ENCODE peak calls at places on chromosomes 2 and 18, in eight cellular contexts. S, Z, B, K, G, M, I and W are unnamed samples.

GRCh38 chr2:19574788-19575260 is 216.4 kb upstream of the OSR1 start:
- DNase-seq in S (no peak), Z (no peak), B (peak), K (no peak), G (peak), M (peak), I (no peak), W (no peak)

GRCh38 chr2:233430091-233430490 is 75.8 kb downstream of the DGKD start:
- DNase-seq in S (no peak), Z (no peak), B (no peak), K (no peak), G (no peak), M (no peak), I (no peak), W (no peak)

GRCh38 chr2:67159929-67160328 is 237.2 kb upstream of the ETAA1 start:
- DNase-seq in S (no peak), Z (no peak), B (no peak), K (no peak), G (no peak), M (no peak), I (no peak), W (no peak)

GRCh38 chr2:143632751-143633374 is 503.6 kb downstream of the ARHGAP15 start:
- DNase-seq in S (no peak), Z (no peak), B (no peak), K (no peak), G (no peak), M (no peak), I (no peak), W (no peak)

GRCh38 chr2:120175000-120175581 is 48.1 kb downstream of the TMEM185B start:
- DNase-seq in S (no peak), Z (no peak), B (no peak), K (peak), G (no peak), M (no peak), I (peak), W (no peak)

GRCh38 chr18:79683626-79684282 is 4.2 kb downstream of the CTDP1 start:
- DNase-seq in S (no peak), Z (no peak), B (no peak), K (no peak), G (no peak), M (no peak), I (no peak), W (peak)

GRCh38 chr2:127506502-127506901 is 19.8 kb downstream of the IWS1 start:
- DNase-seq in S (no peak), Z (no peak), B (no peak), K (no peak), G (no peak), M (no peak), I (no peak), W (no peak)

GRCh38 chr2:216698895-216699294 is 3.5 kb upstream of the IGFBP5 start:
- DNase-seq in S (no peak), Z (no peak), B (no peak), K (peak), G (no peak), M (no peak), I (peak), W (no peak)

GRCh38 chr2:86049529-86049928 is 56.2 kb downstream of the POLR1A start:
- DNase-seq in S (no peak), Z (no peak), B (peak), K (no peak), G (no peak), M (no peak), I (no peak), W (no peak)

GRCh38 chr2:126446106-126446695 is 209.8 kb upstream of the GYPC start:
- DNase-seq in S (no peak), Z (no peak), B (no peak), K (no peak), G (no peak), M (no peak), I (no peak), W (no peak)

GRCh38 chr2:105262662-105263091 is 21.1 kb downstream of the GPR45 start:
- DNase-seq in S (no peak), Z (no peak), B (no peak), K (no peak), G (no peak), M (no peak), I (no peak), W (no peak)

GRCh38 chr2:191165190-191165643 is 14.4 kb upstream of the STAT4 start:
- DNase-seq in S (no peak), Z (no peak), B (no peak), K (peak), G (no peak), M (no peak), I (peak), W (no peak)

GRCh38 chr2:157897106-157897971 is 21.2 kb upstream of the ACVR1 start:
- DNase-seq in S (no peak), Z (no peak), B (no peak), K (no peak), G (no peak), M (no peak), I (no peak), W (no peak)

GRCh38 chr2:71792926-71793761 is 339.8 kb downstream of the DYSF start:
- DNase-seq in S (no peak), Z (no peak), B (no peak), K (peak), G (no peak), M (no peak), I (no peak), W (peak)

GRCh38 chr2:119225084-119225864 is 1.6 kb downstream of the STEAP3 start:
- DNase-seq in S (peak), Z (no peak), B (no peak), K (no peak), G (peak), M (no peak), I (no peak), W (no peak)

GRCh38 chr2:125696573-125696972 is 959.4 kb upstream of the GYPC start:
- DNase-seq in S (no peak), Z (no peak), B (peak), K (peak), G (peak), M (no peak), I (no peak), W (no peak)

GRCh38 chr2:237157551-237158102 is 71.9 kb downstream of the COPS8 start:
- DNase-seq in S (no peak), Z (no peak), B (no peak), K (no peak), G (no peak), M (no peak), I (no peak), W (no peak)

GRCh38 chr18:41060967-41061366 is 894.1 kb upstream of the PIK3C3 start:
- DNase-seq in S (no peak), Z (no peak), B (no peak), K (no peak), G (no peak), M (no peak), I (no peak), W (no peak)

GRCh38 chr2:206798009-206798408 is 32.6 kb downstream of the FASTKD2 start:
- DNase-seq in S (no peak), Z (no peak), B (no peak), K (no peak), G (no peak), M (no peak), I (no peak), W (no peak)

GRCh38 chr2:222000326-222000725 is 298.5 kb downstream of the PAX3 start:
- DNase-seq in S (no peak), Z (no peak), B (no peak), K (no peak), G (no peak), M (no peak), I (no peak), W (no peak)

GRCh38 chr2:10911291-10912075 is at the start of gene KCNF1:
- DNase-seq in S (no peak), Z (no peak), B (peak), K (no peak), G (no peak), M (no peak), I (no peak), W (peak)

GRCh38 chr2:235936493-235936892 is 231.7 kb downstream of the GBX2 start:
- DNase-seq in S (peak), Z (no peak), B (peak), K (no peak), G (no peak), M (no peak), I (no peak), W (no peak)

GRCh38 chr2:199572571-199572970 is 114.8 kb upstream of the SATB2 start:
- DNase-seq in S (no peak), Z (no peak), B (no peak), K (no peak), G (no peak), M (no peak), I (no peak), W (no peak)

GRCh38 chr2:136286423-136286822 is 168.5 kb upstream of the CXCR4 start:
- DNase-seq in S (no peak), Z (no peak), B (no peak), K (no peak), G (no peak), M (no peak), I (no peak), W (no peak)

GRCh38 chr2:236849940-236850339 is 235.7 kb upstream of the COPS8 start:
- DNase-seq in S (no peak), Z (no peak), B (no peak), K (no peak), G (no peak), M (no peak), I (no peak), W (no peak)

GRCh38 chr2:18132697-18133096 is 254.2 kb downstream of the KCNS3 start:
- DNase-seq in S (no peak), Z (no peak), B (no peak), K (no peak), G (no peak), M (no peak), I (no peak), W (no peak)

DNA sequence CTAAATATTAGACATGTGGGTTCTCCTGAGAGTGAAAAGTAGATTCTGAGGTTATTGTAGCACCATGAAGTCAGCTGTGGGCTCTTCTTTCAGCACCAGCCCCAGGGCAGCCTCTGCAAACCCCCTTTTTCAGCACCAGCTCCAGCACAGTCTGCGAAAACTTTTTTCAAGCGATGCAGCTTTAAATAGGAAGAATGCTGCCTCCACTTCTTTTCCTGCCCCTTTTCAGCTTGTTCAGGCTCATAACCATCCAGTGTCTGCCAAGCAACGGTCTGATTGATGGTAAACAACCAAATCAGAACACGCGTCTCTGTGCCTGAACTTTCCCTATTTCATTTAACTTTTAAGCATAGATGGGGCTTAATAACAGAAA is at the start of gene COL5A2:
- DNase-seq in S (no peak), Z (no peak), B (no peak), K (no peak), G (peak), M (peak), I (no peak), W (no peak)
- TF ChIP-seq POLR2AphosphoS5 in S (peak), Z (no peak), B (no peak), K (no peak), G (peak), M (no peak), I (peak), W (no peak)

GRCh38 chr2:195363496-195363895 is 293.5 kb upstream of the SLC39A10 start:
- DNase-seq in S (no peak), Z (no peak), B (no peak), K (no peak), G (no peak), M (no peak), I (no peak), W (no peak)

GRCh38 chr2:195356920-195357440 is 300.0 kb upstream of the SLC39A10 start:
- DNase-seq in S (no peak), Z (no peak), B (no peak), K (no peak), G (no peak), M (no peak), I (no peak), W (no peak)

GRCh38 chr2:195359043-195359735 is 297.8 kb upstream of the SLC39A10 start:
- DNase-seq in S (no peak), Z (no peak), B (no peak), K (no peak), G (no peak), M (no peak), I (no peak), W (no peak)

GRCh38 chr2:195364015-195364965 is 292.7 kb upstream of the SLC39A10 start:
- DNase-seq in S (no peak), Z (no peak), B (no peak), K (no peak), G (no peak), M (no peak), I (no peak), W (no peak)

GRCh38 chr2:195360242-195360641 is 296.8 kb upstream of the SLC39A10 start:
- DNase-seq in S (no peak), Z (no peak), B (no peak), K (no peak), G (no peak), M (no peak), I (no peak), W (no peak)
- H3K4me3 ChIP-seq in S (no peak), Z (no peak), B (no peak), K (no peak), G (no peak), M (no peak), I (no peak), W (no peak)

GRCh38 chr18:9913526-9914333 is at the start of gene VAPA:
- DNase-seq in S (peak), Z (peak), B (peak), K (peak), G (peak), M (peak), I (peak), W (peak)

GRCh38 chr18:9914334-9914583 is 443 bp downstream of the VAPA start:
- DNase-seq in S (no peak), Z (no peak), B (no peak), K (no peak), G (no peak), M (no peak), I (no peak), W (no peak)

GRCh38 chr18:9916067-9916684 is 2.4 kb downstream of the VAPA start:
- DNase-seq in S (no peak), Z (no peak), B (no peak), K (no peak), G (no peak), M (no peak), I (no peak), W (no peak)

GRCh38 chr18:9915291-9916066 is 1.7 kb downstream of the VAPA start:
- DNase-seq in S (no peak), Z (no peak), B (no peak), K (no peak), G (no peak), M (no peak), I (no peak), W (no peak)

GRCh38 chr18:9914584-9915290 is 921 bp downstream of the VAPA start:
- DNase-seq in S (peak), Z (no peak), B (peak), K (peak), G (peak), M (peak), I (no peak), W (peak)
- TF ChIP-seq POLR2AphosphoS5 in S (peak), Z (no peak), B (peak), K (peak), G (peak), M (no peak), I (no peak), W (peak)

DNA sequence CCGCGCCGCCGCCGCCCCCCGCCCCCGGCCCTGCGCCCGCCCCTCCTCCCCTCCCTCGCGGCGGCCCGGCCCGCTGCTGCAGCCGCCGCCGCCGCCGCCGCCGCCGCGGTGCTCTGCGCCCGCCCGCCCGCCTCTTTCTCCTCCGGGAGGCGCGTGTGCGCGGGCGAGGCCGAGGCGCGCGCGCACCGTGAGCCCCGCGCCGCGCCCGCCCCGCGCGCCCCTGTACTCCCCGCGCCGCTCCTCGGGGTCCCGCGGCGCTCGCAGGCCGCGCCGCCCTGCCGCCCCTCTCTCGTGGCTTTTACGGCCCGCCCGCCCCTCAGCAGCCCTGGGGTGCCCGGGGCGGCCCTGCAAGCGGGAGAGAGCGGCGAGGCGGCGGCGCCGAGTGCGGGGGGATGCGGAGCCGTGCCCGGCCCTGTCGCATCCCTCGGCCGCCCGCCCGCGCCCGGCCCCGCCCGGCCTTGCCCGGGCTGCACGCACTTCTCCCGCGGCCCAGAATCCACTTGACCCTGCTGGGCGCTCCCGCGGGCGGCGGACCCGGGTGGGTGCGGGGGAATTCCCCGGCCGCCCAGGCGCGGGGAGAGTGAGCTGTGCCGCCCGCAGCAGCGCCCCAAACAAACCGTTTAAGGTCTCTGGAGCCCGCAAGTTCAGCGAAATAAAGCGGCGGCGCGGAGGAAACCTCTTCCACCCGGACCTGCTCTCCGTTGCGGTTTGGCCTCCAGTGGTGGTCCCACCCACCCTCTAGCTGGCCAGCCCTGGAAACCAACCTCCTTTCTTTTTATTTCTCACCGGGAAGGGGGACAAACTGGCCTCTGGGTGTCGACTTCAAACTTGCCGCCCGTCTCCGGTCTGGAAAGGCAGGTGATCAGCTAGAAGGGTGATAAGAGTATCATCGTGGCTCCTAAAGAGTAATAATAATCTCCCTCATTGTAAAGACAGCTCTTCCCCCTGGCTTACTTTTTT is 37.4 kb downstream of the AFF3 start:
- DNase-seq in S (peak), Z (no peak), B (no peak), K (no peak), G (no peak), M (no peak), I (no peak), W (peak)
- H3K4me3 ChIP-seq in S (peak), Z (peak), B (peak), K (peak), G (peak), M (peak), I (peak), W (peak)

GRCh38 chr18:70366670-70367069 is 77.8 kb downstream of the SOCS6 start:
- DNase-seq in S (no peak), Z (no peak), B (no peak), K (no peak), G (no peak), M (no peak), I (no peak), W (no peak)
- TF ChIP-seq POLR2AphosphoS5 in S (no peak), Z (no peak), B (no peak), K (no peak), G (no peak), M (no peak), I (no peak), W (no peak)

DNA sequence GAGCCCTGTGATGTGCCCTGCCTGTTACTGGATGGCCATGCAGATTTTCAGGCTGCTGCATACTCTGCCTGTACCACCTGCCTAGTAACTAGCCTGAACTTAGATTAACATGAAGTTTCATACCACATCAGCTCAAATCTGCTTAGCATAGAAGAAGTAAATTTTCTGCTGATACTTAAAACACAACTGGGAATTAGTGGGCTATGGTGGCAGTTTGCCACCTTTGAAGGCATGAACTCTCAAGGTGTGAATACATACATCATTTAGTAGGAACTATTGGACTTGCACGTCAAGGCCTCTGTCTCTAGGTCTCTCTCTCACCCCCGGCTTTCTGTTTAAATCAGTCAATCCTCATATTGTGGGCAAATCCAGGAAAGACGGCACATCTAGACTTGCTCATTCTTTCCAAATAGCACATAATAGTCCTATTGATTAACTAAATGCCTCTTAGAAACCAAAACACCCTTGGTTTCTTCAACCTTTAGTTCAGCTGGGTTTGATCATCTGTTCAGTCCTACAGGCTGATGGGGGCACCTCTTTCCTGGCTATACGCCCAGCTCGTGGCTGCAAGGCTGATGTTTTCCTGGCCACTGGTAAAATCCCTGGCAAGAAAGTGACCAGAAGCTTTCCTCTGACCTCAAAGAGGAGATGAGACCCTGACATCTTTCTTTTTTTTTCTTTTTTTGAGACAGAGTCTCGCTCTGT is 58.4 kb downstream of the ALPK2 start:
- DNase-seq in S (no peak), Z (no peak), B (no peak), K (no peak), G (no peak), M (no peak), I (no peak), W (no peak)
- H3K4me3 ChIP-seq in S (no peak), Z (no peak), B (no peak), K (no peak), G (no peak), M (no peak), I (no peak), W (no peak)

GRCh38 chr18:3177902-3178687 is 41.7 kb downstream of the MYOM1 start:
- DNase-seq in S (peak), Z (no peak), B (no peak), K (no peak), G (peak), M (peak), I (no peak), W (peak)
- TF ChIP-seq POLR2AphosphoS5 in S (no peak), Z (no peak), B (no peak), K (no peak), G (peak), M (no peak), I (no peak), W (peak)